ENCODE peak calls at places on chromosomes 3 and 15, in six cellular contexts. Z is stimulated activated CD8-positive, alpha-beta memory T cell treated with anti-CD3 and anti-CD28 coated beads, Interleukin-2, amount 100 ng/mL, for 48 hours; T is activated naive CD8-positive, alpha-beta T cell treated with anti-CD3 and anti-CD28 coated beads for 36 hours; N is bronchial epithelial cell; V is cardiac muscle cell; E is Calu3. D is an unnamed sample.

GRCh38 chr15:89367485-89368451 is 33.1 kb upstream of the POLG start:
- DNase-seq in Z (no peak), V (no peak), E (no peak), N (no peak), T (no peak), D (no peak)

GRCh38 chr3:50924638-50925037 is 249.9 kb downstream of the DOCK3 start:
- DNase-seq in N (no peak), V (no peak), T (no peak), Z (no peak), E (no peak), D (no peak)

GRCh38 chr15:75104804-75105557 is 81.6 kb downstream of the PPCDC start:
- DNase-seq in T (peak), E (peak), Z (no peak), N (peak), V (no peak), D (no peak)

GRCh38 chr3:120855665-120856437 is 52.2 kb upstream of the STXBP5L start:
- DNase-seq in Z (no peak), V (no peak), T (no peak), N (peak), E (no peak), D (no peak)

GRCh38 chr3:158991146-158991705 is 189.4 kb downstream of the MFSD1 start:
- DNase-seq in N (peak), Z (no peak), E (peak), V (no peak), T (no peak), D (no peak)

GRCh38 chr3:35664460-35664919 is 25.2 kb downstream of the ARPP21 start:
- DNase-seq in N (peak), T (no peak), Z (no peak), V (peak), E (no peak), D (peak)

GRCh38 chr3:126345641-126346460 is 11.4 kb downstream of the KLF15 start:
- DNase-seq in V (no peak), Z (no peak), T (no peak), N (no peak), E (peak), D (peak)

GRCh38 chr3:101466465-101467309 is 46.3 kb downstream of the SENP7 start:
- DNase-seq in V (peak), E (peak), T (peak), N (peak), Z (no peak), D (peak)

GRCh38 chr3:111336511-111336910 is 205.5 kb upstream of the CD96 start:
- DNase-seq in E (no peak), N (no peak), T (no peak), V (no peak), Z (no peak), D (no peak)

GRCh38 chr15:52133510-52134220 is 21.1 kb upstream of the BCL2L10 start:
- DNase-seq in Z (no peak), V (no peak), T (no peak), N (no peak), E (no peak), D (no peak)

GRCh38 chr3:25854635-25855034 is 64.7 kb downstream of the OXSM start:
- DNase-seq in E (peak), N (peak), T (no peak), V (no peak), Z (no peak), D (no peak)

GRCh38 chr3:195870937-195871336 is 37.4 kb downstream of the TNK2 start:
- DNase-seq in Z (no peak), E (no peak), N (no peak), V (no peak), T (no peak), D (no peak)

GRCh38 chr3:17175187-17175839 is 290.6 kb downstream of the PLCL2 start:
- DNase-seq in N (peak), V (no peak), T (no peak), E (no peak), Z (no peak), D (no peak)

GRCh38 chr15:28219116-28219515 is 102.9 kb downstream of the HERC2 start:
- DNase-seq in N (no peak), Z (no peak), V (no peak), T (no peak), E (no peak), D (no peak)

GRCh38 chr15:74866090-74866489 is 7.1 kb downstream of the SCAMP2 start:
- DNase-seq in N (peak), V (no peak), T (no peak), Z (no peak), E (no peak), D (no peak)

GRCh38 chr3:134126153-134126552 is 96.4 kb upstream of the SLCO2A1 start:
- DNase-seq in N (no peak), V (no peak), Z (no peak), E (no peak), T (no peak), D (no peak)

GRCh38 chr15:99504823-99505551 is 60.8 kb upstream of the MEF2A start:
- DNase-seq in E (no peak), N (peak), V (no peak), Z (no peak), T (peak), D (no peak)

GRCh38 chr15:26525096-26525495 is 247.8 kb downstream of the GABRB3 start:
- DNase-seq in E (no peak), Z (no peak), N (peak), V (no peak), T (no peak), D (no peak)

GRCh38 chr15:70024521-70024920 is 73.2 kb downstream of the TLE3 start:
- DNase-seq in Z (no peak), N (no peak), E (no peak), V (no peak), T (no peak), D (no peak)

GRCh38 chr3:16516695-16517481 is 3.4 kb upstream of the RFTN1 start:
- DNase-seq in E (peak), V (peak), Z (no peak), N (peak), T (peak), D (peak)

GRCh38 chr15:74399511-74400312 is 32.3 kb upstream of the CYP11A1 start:
- DNase-seq in E (peak), Z (peak), V (no peak), T (peak), N (peak), D (no peak)

GRCh38 chr3:65342084-65342683 is 654.4 kb upstream of the ADAMTS9 start:
- DNase-seq in V (peak), T (peak), N (peak), E (peak), Z (peak), D (peak)

GRCh38 chr3:65284971-65285370 is 597.2 kb upstream of the ADAMTS9 start:
- DNase-seq in V (no peak), E (no peak), T (no peak), N (no peak), Z (no peak), D (no peak)

GRCh38 chr3:194913281-194913680 is 227.6 kb downstream of the FAM43A start:
- DNase-seq in E (no peak), V (no peak), T (no peak), Z (no peak), N (no peak), D (no peak)

GRCh38 chr15:100689500-100689899 is 87.1 kb downstream of the ASB7 start:
- DNase-seq in T (no peak), N (no peak), V (no peak), E (no peak), Z (no peak), D (no peak)

GRCh38 chr3:37492977-37493471 is 318.6 kb upstream of the LRRFIP2 start:
- DNase-seq in Z (no peak), E (no peak), V (no peak), T (peak), N (peak), D (no peak)

GRCh38 chr3:72001758-72002157 is 216.8 kb upstream of the PROK2 start:
- DNase-seq in V (no peak), Z (no peak), E (no peak), N (no peak), T (no peak), D (no peak)

GRCh38 chr3:132325634-132326033 is 8.4 kb downstream of the ACP3 start:
- DNase-seq in T (no peak), N (no peak), V (no peak), Z (no peak), E (no peak), D (no peak)

GRCh38 chr3:175255698-175256097 is 396.6 kb downstream of the NAALADL2 start:
- DNase-seq in E (no peak), V (no peak), T (no peak), Z (no peak), N (peak), D (no peak)

GRCh38 chr15:71891026-71891425 is 80.7 kb downstream of the NR2E3 start:
- DNase-seq in N (no peak), T (no peak), V (peak), Z (no peak), E (no peak), D (no peak)

GRCh38 chr15:77869021-77869895 is 208.3 kb downstream of the TBC1D2B start:
- DNase-seq in N (no peak), V (no peak), Z (no peak), T (no peak), E (no peak), D (no peak)

GRCh38 chr3:152636651-152637050 is 198.3 kb upstream of the P2RY1 start:
- DNase-seq in T (no peak), E (no peak), V (no peak), N (no peak), Z (no peak), D (no peak)

GRCh38 chr3:155675094-155675493 is 69.8 kb downstream of the PLCH1 start:
- DNase-seq in N (no peak), E (no peak), T (no peak), V (no peak), Z (no peak), D (no peak)